ENCODE peak calls at places on chromosome 4, in nine cellular contexts. P, S, O, N, F, U, L, M and Z are unnamed samples.

GRCh38 chr4:127622923-127623754 is 9.6 kb upstream of the INTU start:
- DNase-seq in N (peak; percentile 43), O (peak; percentile 54), L (peak; percentile 26), U (no peak), S (no peak), P (no peak), M (peak; percentile 33), F (peak; percentile 27), Z (no peak)

GRCh38 chr4:88681209-88681608 is 16.4 kb downstream of the NAP1L5 start:
- DNase-seq in F (no peak), P (no peak), M (no peak), N (no peak), U (no peak), L (no peak), S (peak; percentile 72), O (no peak), Z (no peak)

GRCh38 chr4:128847074-128847724 is 37.7 kb downstream of the JADE1 start:
- DNase-seq in O (no peak), S (no peak), U (no peak), P (no peak), L (no peak), M (peak; percentile 36), N (no peak), F (no peak), Z (no peak)

GRCh38 chr4:165368567-165368966 is 10.2 kb upstream of the CPE start:
- DNase-seq in L (no peak), O (no peak), S (no peak), F (no peak), N (no peak), U (no peak), M (no peak), P (no peak), Z (no peak)

GRCh38 chr4:8867624-8868320 is 3.9 kb downstream of the HMX1 start:
- DNase-seq in U (no peak), L (no peak), N (no peak), S (no peak), O (no peak), F (no peak), P (no peak), M (no peak), Z (no peak)

GRCh38 chr4:3269105-3269927 is 20.4 kb downstream of the MSANTD1 start:
- DNase-seq in F (no peak), M (no peak), O (no peak), U (no peak), P (no peak), S (no peak), N (no peak), L (no peak), Z (no peak)

GRCh38 chr4:84697615-84698201 is 114.8 kb downstream of the CDS1 start:
- DNase-seq in S (no peak), M (peak; percentile 26), N (no peak), L (no peak), F (no peak), O (no peak), U (no peak), P (no peak), Z (no peak)

GRCh38 chr4:99405433-99406115 is 29.6 kb downstream of the ADH7 start:
- DNase-seq in N (peak; percentile 42), L (peak; percentile 49), P (peak; percentile 38), U (no peak), M (peak; percentile 82), F (peak; percentile 9), O (peak; percentile 81), S (peak; percentile 47), Z (peak; percentile 72)

GRCh38 chr4:10461091-10461849 is 4.0 kb upstream of the ZNF518B start:
- DNase-seq in F (peak; percentile 11), O (peak; percentile 54), P (peak; percentile 31), L (peak; percentile 50), M (peak; percentile 57), S (peak; percentile 41), U (peak; percentile 78), N (peak; percentile 68), Z (no peak)

GRCh38 chr4:158817562-158818370 is 48.9 kb downstream of the FNIP2 start:
- DNase-seq in N (no peak), M (no peak), O (no peak), L (no peak), P (peak; percentile 64), U (no peak), S (no peak), F (no peak), Z (no peak)

GRCh38 chr4:2512396-2513135 is 23.9 kb upstream of the FAM193A start:
- DNase-seq in S (no peak), L (no peak), F (no peak), O (no peak), U (no peak), M (no peak), P (no peak), N (no peak), Z (no peak)

GRCh38 chr4:149512489-149512888 is 303.2 kb downstream of the IQCM start:
- DNase-seq in P (no peak), O (no peak), N (no peak), F (no peak), M (no peak), S (no peak), L (no peak), U (no peak), Z (no peak)

GRCh38 chr4:182863501-182863900 is 53.7 kb downstream of the DCTD start:
- DNase-seq in M (no peak), U (no peak), L (no peak), P (no peak), F (no peak), N (no peak), S (no peak), O (no peak), Z (no peak)

GRCh38 chr4:140756292-140757219 is at the start of gene TBC1D9:
- DNase-seq in S (no peak), O (peak; percentile 68), N (peak; percentile 87), L (peak; percentile 69), M (peak; percentile 55), U (no peak), F (peak; percentile 67), P (peak; percentile 25), Z (no peak)

GRCh38 chr4:163473130-163473529 is 424 bp downstream of the TKTL2 start:
- DNase-seq in L (no peak), S (no peak), N (no peak), P (no peak), U (no peak), O (no peak), M (no peak), F (no peak), Z (no peak)

GRCh38 chr4:65670331-65671031 is at the start of gene EPHA5:
- DNase-seq in L (peak; percentile 40), O (peak; percentile 96), F (peak; percentile 67), M (peak; percentile 41), U (no peak), S (peak; percentile 39), P (no peak), N (peak; percentile 46), Z (peak; percentile 67)

GRCh38 chr4:14877246-14878220 is 124.7 kb upstream of the CPEB2 start:
- DNase-seq in P (no peak), L (no peak), M (no peak), S (peak; percentile 60), O (peak; percentile 73), N (no peak), U (peak; percentile 68), F (no peak), Z (peak; percentile 20)

GRCh38 chr4:189022441-189023035 is 883.3 kb downstream of the TRIML1 start:
- DNase-seq in S (no peak), M (peak; percentile 76), F (no peak), O (no peak), U (no peak), P (no peak), L (no peak), N (no peak), Z (no peak)

GRCh38 chr4:54234497-54235205 is 5.6 kb downstream of the PDGFRA start:
- DNase-seq in P (no peak), M (no peak), N (no peak), S (no peak), O (no peak), L (no peak), U (no peak), F (no peak), Z (no peak)

GRCh38 chr4:7226993-7227392 is 34.7 kb downstream of the SORCS2 start:
- DNase-seq in U (no peak), N (peak; percentile 75), L (no peak), S (no peak), O (no peak), M (no peak), F (no peak), P (no peak), Z (no peak)

GRCh38 chr4:154807042-154807630 is 26.1 kb downstream of the RBM46 start:
- DNase-seq in O (peak; percentile 50), L (no peak), M (peak; percentile 54), P (peak; percentile 2), S (peak; percentile 48), N (no peak), F (no peak), U (no peak), Z (no peak)